ENCODE peak calls at places on chromosomes 12 and 14, in eight cellular contexts. One of them, this sample, is unnamed.

GRCh38 chr14:72965249-72965648 is 39.0 kb downstream of the DCAF4 start:
- DNase-seq in uterus: no peak
- DNase-seq in fibroblast of pulmonary artery: peak
- DNase-seq in activated naive CD4-positive, alpha-beta T cell treated with anti-CD3 and anti-CD28 coated beads, Interleukin-2, amount 10 ng/mL, durations not matched to agents 7 days and 5 days: no peak
- DNase-seq in NCI-H1092 treated with DMSO at 0.1 percent for 48 hours: no peak
- DNase-seq in epithelial cell of proximal tubule: no peak
- DNase-seq in Peyer's patch: no peak
- DNase-seq in foreskin fibroblast: peak
- DNase-seq in this sample: no peak

GRCh38 chr14:98069712-98070133 is 1202.3 kb downstream of the BCL11B start:
- DNase-seq in uterus: no peak
- DNase-seq in fibroblast of pulmonary artery: no peak
- DNase-seq in activated naive CD4-positive, alpha-beta T cell treated with anti-CD3 and anti-CD28 coated beads, Interleukin-2, amount 10 ng/mL, durations not matched to agents 7 days and 5 days: no peak
- DNase-seq in NCI-H1092 treated with DMSO at 0.1 percent for 48 hours: no peak
- DNase-seq in epithelial cell of proximal tubule: peak
- DNase-seq in Peyer's patch: peak
- DNase-seq in foreskin fibroblast: no peak
- DNase-seq in this sample: no peak

GRCh38 chr12:94867066-94867855 is 136.2 kb downstream of the NDUFA12 start:
- DNase-seq in uterus: no peak
- DNase-seq in fibroblast of pulmonary artery: no peak
- DNase-seq in activated naive CD4-positive, alpha-beta T cell treated with anti-CD3 and anti-CD28 coated beads, Interleukin-2, amount 10 ng/mL, durations not matched to agents 7 days and 5 days: no peak
- DNase-seq in NCI-H1092 treated with DMSO at 0.1 percent for 48 hours: no peak
- DNase-seq in epithelial cell of proximal tubule: peak
- DNase-seq in Peyer's patch: no peak
- DNase-seq in foreskin fibroblast: no peak
- DNase-seq in this sample: no peak

GRCh38 chr14:50605776-50606175 is 45.8 kb downstream of the ATL1 start:
- DNase-seq in uterus: no peak
- DNase-seq in fibroblast of pulmonary artery: peak
- DNase-seq in activated naive CD4-positive, alpha-beta T cell treated with anti-CD3 and anti-CD28 coated beads, Interleukin-2, amount 10 ng/mL, durations not matched to agents 7 days and 5 days: no peak
- DNase-seq in NCI-H1092 treated with DMSO at 0.1 percent for 48 hours: no peak
- DNase-seq in epithelial cell of proximal tubule: no peak
- DNase-seq in Peyer's patch: no peak
- DNase-seq in foreskin fibroblast: no peak
- DNase-seq in this sample: no peak

GRCh38 chr14:71143391-71144290 is 236.4 kb downstream of the PCNX1 start:
- DNase-seq in uterus: no peak
- DNase-seq in fibroblast of pulmonary artery: peak
- DNase-seq in activated naive CD4-positive, alpha-beta T cell treated with anti-CD3 and anti-CD28 coated beads, Interleukin-2, amount 10 ng/mL, durations not matched to agents 7 days and 5 days: peak
- DNase-seq in NCI-H1092 treated with DMSO at 0.1 percent for 48 hours: no peak
- DNase-seq in epithelial cell of proximal tubule: no peak
- DNase-seq in Peyer's patch: no peak
- DNase-seq in foreskin fibroblast: peak
- DNase-seq in this sample: no peak

GRCh38 chr12:123150804-123151678 is at the start of gene PITPNM2:
- DNase-seq in uterus: peak
- DNase-seq in fibroblast of pulmonary artery: peak
- DNase-seq in activated naive CD4-positive, alpha-beta T cell treated with anti-CD3 and anti-CD28 coated beads, Interleukin-2, amount 10 ng/mL, durations not matched to agents 7 days and 5 days: peak
- DNase-seq in NCI-H1092 treated with DMSO at 0.1 percent for 48 hours: peak
- DNase-seq in epithelial cell of proximal tubule: no peak
- DNase-seq in Peyer's patch: peak
- DNase-seq in foreskin fibroblast: peak
- DNase-seq in this sample: no peak

GRCh38 chr12:90100619-90101018 is 392.0 kb upstream of the ATP2B1 start:
- DNase-seq in uterus: no peak
- DNase-seq in fibroblast of pulmonary artery: peak
- DNase-seq in activated naive CD4-positive, alpha-beta T cell treated with anti-CD3 and anti-CD28 coated beads, Interleukin-2, amount 10 ng/mL, durations not matched to agents 7 days and 5 days: no peak
- DNase-seq in NCI-H1092 treated with DMSO at 0.1 percent for 48 hours: no peak
- DNase-seq in epithelial cell of proximal tubule: no peak
- DNase-seq in Peyer's patch: no peak
- DNase-seq in foreskin fibroblast: no peak
- DNase-seq in this sample: no peak

GRCh38 chr12:13562915-13563742 is 366.6 kb downstream of the EMP1 start:
- DNase-seq in uterus: no peak
- DNase-seq in fibroblast of pulmonary artery: no peak
- DNase-seq in activated naive CD4-positive, alpha-beta T cell treated with anti-CD3 and anti-CD28 coated beads, Interleukin-2, amount 10 ng/mL, durations not matched to agents 7 days and 5 days: no peak
- DNase-seq in NCI-H1092 treated with DMSO at 0.1 percent for 48 hours: no peak
- DNase-seq in epithelial cell of proximal tubule: no peak
- DNase-seq in Peyer's patch: no peak
- DNase-seq in foreskin fibroblast: no peak
- DNase-seq in this sample: no peak

GRCh38 chr14:99737451-99737951 is 53.4 kb downstream of the CYP46A1 start:
- DNase-seq in uterus: peak
- DNase-seq in fibroblast of pulmonary artery: peak
- DNase-seq in activated naive CD4-positive, alpha-beta T cell treated with anti-CD3 and anti-CD28 coated beads, Interleukin-2, amount 10 ng/mL, durations not matched to agents 7 days and 5 days: no peak
- DNase-seq in NCI-H1092 treated with DMSO at 0.1 percent for 48 hours: no peak
- DNase-seq in epithelial cell of proximal tubule: no peak
- DNase-seq in Peyer's patch: no peak
- DNase-seq in foreskin fibroblast: peak
- DNase-seq in this sample: no peak

GRCh38 chr12:15632708-15633107 is 156.5 kb downstream of the EPS8 start:
- DNase-seq in uterus: no peak
- DNase-seq in fibroblast of pulmonary artery: no peak
- DNase-seq in activated naive CD4-positive, alpha-beta T cell treated with anti-CD3 and anti-CD28 coated beads, Interleukin-2, amount 10 ng/mL, durations not matched to agents 7 days and 5 days: no peak
- DNase-seq in NCI-H1092 treated with DMSO at 0.1 percent for 48 hours: no peak
- DNase-seq in epithelial cell of proximal tubule: no peak
- DNase-seq in Peyer's patch: no peak
- DNase-seq in foreskin fibroblast: peak
- DNase-seq in this sample: no peak

GRCh38 chr12:132428872-132429121 is 61.2 kb upstream of the FBRSL1 start:
- DNase-seq in uterus: no peak
- DNase-seq in fibroblast of pulmonary artery: no peak
- DNase-seq in activated naive CD4-positive, alpha-beta T cell treated with anti-CD3 and anti-CD28 coated beads, Interleukin-2, amount 10 ng/mL, durations not matched to agents 7 days and 5 days: no peak
- DNase-seq in NCI-H1092 treated with DMSO at 0.1 percent for 48 hours: peak
- DNase-seq in epithelial cell of proximal tubule: no peak
- DNase-seq in Peyer's patch: no peak
- DNase-seq in foreskin fibroblast: no peak
- DNase-seq in this sample: no peak

GRCh38 chr12:92340441-92341332 is 195.0 kb upstream of the BTG1 start:
- DNase-seq in uterus: no peak
- DNase-seq in fibroblast of pulmonary artery: peak
- DNase-seq in activated naive CD4-positive, alpha-beta T cell treated with anti-CD3 and anti-CD28 coated beads, Interleukin-2, amount 10 ng/mL, durations not matched to agents 7 days and 5 days: no peak
- DNase-seq in NCI-H1092 treated with DMSO at 0.1 percent for 48 hours: no peak
- DNase-seq in epithelial cell of proximal tubule: no peak
- DNase-seq in Peyer's patch: no peak
- DNase-seq in foreskin fibroblast: no peak
- DNase-seq in this sample: no peak

GRCh38 chr14:84071061-84071460 is 1458.9 kb upstream of the FLRT2 start:
- DNase-seq in uterus: no peak
- DNase-seq in fibroblast of pulmonary artery: no peak
- DNase-seq in activated naive CD4-positive, alpha-beta T cell treated with anti-CD3 and anti-CD28 coated beads, Interleukin-2, amount 10 ng/mL, durations not matched to agents 7 days and 5 days: no peak
- DNase-seq in NCI-H1092 treated with DMSO at 0.1 percent for 48 hours: no peak
- DNase-seq in epithelial cell of proximal tubule: no peak
- DNase-seq in Peyer's patch: no peak
- DNase-seq in foreskin fibroblast: no peak
- DNase-seq in this sample: no peak

GRCh38 chr14:92542766-92543554 is 29.4 kb downstream of the RIN3 start:
- DNase-seq in uterus: no peak
- DNase-seq in fibroblast of pulmonary artery: no peak
- DNase-seq in activated naive CD4-positive, alpha-beta T cell treated with anti-CD3 and anti-CD28 coated beads, Interleukin-2, amount 10 ng/mL, durations not matched to agents 7 days and 5 days: no peak
- DNase-seq in NCI-H1092 treated with DMSO at 0.1 percent for 48 hours: no peak
- DNase-seq in epithelial cell of proximal tubule: no peak
- DNase-seq in Peyer's patch: peak
- DNase-seq in foreskin fibroblast: no peak
- DNase-seq in this sample: no peak

GRCh38 chr12:2862876-2863275 is 6.0 kb upstream of the TEX52 start:
- DNase-seq in uterus: no peak
- DNase-seq in fibroblast of pulmonary artery: no peak
- DNase-seq in activated naive CD4-positive, alpha-beta T cell treated with anti-CD3 and anti-CD28 coated beads, Interleukin-2, amount 10 ng/mL, durations not matched to agents 7 days and 5 days: no peak
- DNase-seq in NCI-H1092 treated with DMSO at 0.1 percent for 48 hours: no peak
- DNase-seq in epithelial cell of proximal tubule: no peak
- DNase-seq in Peyer's patch: no peak
- DNase-seq in foreskin fibroblast: no peak
- DNase-seq in this sample: no peak